ENCODE peak calls at places on chromosome 3, in five cellular contexts. U is left ventricle myocardium inferior, R is fibroblast of lung, M is Caco-2, E is fibroblast of pulmonary artery. L is an unnamed sample.

GRCh38 chr3:49422379-49423248 is at the start of gene AMT:
- DNase-seq in U (peak; percentile 65), R (no peak), M (peak; percentile 41), E (no peak), L (no peak)

GRCh38 chr3:42369304-42369703 is 41.1 kb downstream of the LYZL4 start:
- DNase-seq in U (no peak), R (no peak), M (no peak), E (peak; percentile 2), L (no peak)

GRCh38 chr3:179526482-179526881 is 36.2 kb upstream of the ACTL6A start:
- DNase-seq in U (no peak), R (no peak), M (no peak), E (peak; percentile 28), L (no peak)

GRCh38 chr3:170419301-170420087 is 826 bp downstream of the CLDN11 start:
- DNase-seq in U (no peak), R (peak; percentile 54), M (no peak), E (peak; percentile 41), L (no peak)

GRCh38 chr3:117671707-117672318 is 962.2 kb downstream of the TUSC7 start:
- DNase-seq in U (no peak), R (no peak), M (no peak), E (no peak), L (no peak)

GRCh38 chr3:192467230-192468186 is 259.8 kb downstream of the FGF12 start:
- DNase-seq in U (no peak), R (peak; percentile 31), M (peak; percentile 68), E (peak; percentile 64), L (peak; percentile 68)

GRCh38 chr3:195012100-195012499 is 258.9 kb downstream of the XXYLT1 start:
- DNase-seq in U (no peak), R (no peak), M (no peak), E (no peak), L (no peak)

GRCh38 chr3:13878711-13879101 is 1.2 kb downstream of the WNT7A start:
- DNase-seq in U (no peak), R (no peak), M (peak; percentile 43), E (no peak), L (peak; percentile 42)

GRCh38 chr3:34865350-34865749 is 774.0 kb upstream of the ARPP21 start:
- DNase-seq in U (no peak), R (no peak), M (no peak), E (no peak), L (no peak)

GRCh38 chr3:20637729-20638128 is 451.7 kb upstream of the SGO1 start:
- DNase-seq in U (no peak), R (peak; percentile 78), M (no peak), E (peak; percentile 14), L (no peak)

GRCh38 chr3:50388720-50389352 is 29.5 kb upstream of the TMEM115 start:
- DNase-seq in U (no peak), R (peak; percentile 44), M (no peak), E (no peak), L (no peak)

GRCh38 chr3:53180305-53181023 is 19.5 kb downstream of the PRKCD start:
- DNase-seq in U (no peak), R (no peak), M (no peak), E (no peak), L (no peak)

GRCh38 chr3:111252795-111253194 is 181.2 kb downstream of the NECTIN3 start:
- DNase-seq in U (no peak), R (peak; percentile 43), M (peak; percentile 18), E (peak; percentile 54), L (peak; percentile 67)

GRCh38 chr3:42376397-42376798 is 34.0 kb downstream of the LYZL4 start:
- DNase-seq in U (peak; percentile 28), R (peak; percentile 92), M (no peak), E (peak; percentile 73), L (peak; percentile 79)

GRCh38 chr3:52809821-52810377 is 15.3 kb downstream of the ITIH3 start:
- DNase-seq in U (no peak), R (no peak), M (no peak), E (no peak), L (no peak)

GRCh38 chr3:33629219-33629618 is 88.8 kb downstream of the CLASP2 start:
- DNase-seq in U (no peak), R (no peak), M (no peak), E (no peak), L (no peak)

GRCh38 chr3:177468331-177468730 is 271.0 kb upstream of the TBL1XR1 start:
- DNase-seq in U (peak; percentile 25), R (peak; percentile 100), M (no peak), E (peak; percentile 89), L (peak; percentile 21)

GRCh38 chr3:42214565-42215283 is 51.3 kb downstream of the CCK start:
- DNase-seq in U (no peak), R (peak; percentile 33), M (no peak), E (peak; percentile 10), L (no peak)

GRCh38 chr3:138374573-138375134 is 26.3 kb downstream of the MRAS start:
- DNase-seq in U (no peak), R (no peak), M (no peak), E (no peak), L (no peak)

GRCh38 chr3:183317886-183318845 is 65.1 kb downstream of the B3GNT5 start:
- DNase-seq in U (no peak), R (peak; percentile 70), M (no peak), E (peak; percentile 37), L (peak; percentile 44)

GRCh38 chr3:171005648-171006047 is 20.9 kb downstream of the SLC2A2 start:
- DNase-seq in U (no peak), R (peak; percentile 75), M (no peak), E (peak; percentile 42), L (no peak)

GRCh38 chr3:151869186-151869585 is 4.3 kb upstream of the SUCNR1 start:
- DNase-seq in U (no peak), R (no peak), M (no peak), E (no peak), L (no peak)

GRCh38 chr3:166447513-166447912 is 610.3 kb upstream of the BCHE start:
- DNase-seq in U (no peak), R (no peak), M (no peak), E (no peak), L (no peak)

GRCh38 chr3:100006570-100007271 is 107.6 kb downstream of the FILIP1L start:
- DNase-seq in U (no peak), R (peak; percentile 75), M (no peak), E (peak; percentile 63), L (peak; percentile 51)

GRCh38 chr3:136075816-136076215 is 110.3 kb downstream of the PPP2R3A start:
- DNase-seq in U (no peak), R (peak; percentile 50), M (no peak), E (peak; percentile 52), L (no peak)

GRCh38 chr3:4466783-4467521 is at the start of gene SUMF1:
- DNase-seq in U (peak; percentile 77), R (peak; percentile 74), M (peak; percentile 82), E (peak; percentile 79), L (peak; percentile 75)
- TF ChIP-seq CTCF in U (no peak), R (no peak), M (no peak), E (no peak), L (no peak)

GRCh38 chr3:64237083-64237482 is 11.8 kb upstream of the PRICKLE2 start:
- DNase-seq in U (no peak), R (no peak), M (no peak), E (no peak), L (no peak)

GRCh38 chr3:64240959-64241358 is 15.7 kb upstream of the PRICKLE2 start:
- DNase-seq in U (no peak), R (no peak), M (no peak), E (no peak), L (no peak)

GRCh38 chr3:64240445-64240844 is 15.2 kb upstream of the PRICKLE2 start:
- DNase-seq in U (no peak), R (peak; percentile 57), M (no peak), E (no peak), L (no peak)

GRCh38 chr3:64239841-64240240 is 14.6 kb upstream of the PRICKLE2 start:
- DNase-seq in U (no peak), R (no peak), M (no peak), E (no peak), L (no peak)

GRCh38 chr3:64238971-64239667 is 13.9 kb upstream of the PRICKLE2 start:
- DNase-seq in U (peak; percentile 76), R (peak; percentile 98), M (peak; percentile 79), E (peak; percentile 95), L (peak; percentile 87)
- H3K4me3 ChIP-seq in U (peak overlapping the region; percentile 31), R (peak overlapping the region; percentile 5), M (peak overlapping the region; percentile 16), E (no peak overlapping the region), L (no peak overlapping the region)

GRCh38 chr3:19046440-19046839 is 101.9 kb upstream of the KCNH8 start:
- DNase-seq in U (no peak), R (no peak), M (no peak), E (peak; percentile 3), L (no peak)
- TF ChIP-seq CTCF in U (peak; percentile 26), R (no peak), M (no peak), E (no peak), L (no peak)

GRCh38 chr3:15654891-15655290 is 53.3 kb downstream of the BTD start:
- DNase-seq in U (no peak), R (no peak), M (no peak), E (no peak), L (no peak)
- H3K4me3 ChIP-seq in U (no peak overlapping the region), R (no peak overlapping the region), M (no peak overlapping the region), E (no peak overlapping the region), L (no peak overlapping the region)

GRCh38 chr3:37909067-37909911 is 47.6 kb downstream of the CTDSPL start:
- DNase-seq in U (no peak), R (no peak), M (no peak), E (peak; percentile 61), L (peak; percentile 17)

GRCh38 chr3:37910666-37911400 is 49.2 kb downstream of the CTDSPL start:
- DNase-seq in U (no peak), R (no peak), M (no peak), E (no peak), L (no peak)

GRCh38 chr3:37913531-37913930 is 51.9 kb downstream of the CTDSPL start:
- DNase-seq in U (no peak), R (no peak), M (no peak), E (no peak), L (no peak)

GRCh38 chr3:37907906-37908305 is 46.2 kb downstream of the CTDSPL start:
- DNase-seq in U (no peak), R (peak; percentile 49), M (no peak), E (no peak), L (no peak)

GRCh38 chr3:37912052-37912733 is 50.5 kb downstream of the CTDSPL start:
- DNase-seq in U (no peak), R (no peak), M (no peak), E (no peak), L (peak; percentile 51)
- TF ChIP-seq CTCF in U (peak; percentile 31), R (no peak), M (no peak), E (no peak), L (peak; percentile 46)

GRCh38 chr3:113094514-113094913 is 103.7 kb downstream of the GTPBP8 start:
- DNase-seq in U (no peak), R (no peak), M (no peak), E (no peak), L (no peak)
- H3K4me3 ChIP-seq in U (no peak overlapping the region), R (no peak overlapping the region), M (no peak overlapping the region), E (no peak overlapping the region), L (no peak overlapping the region)

GRCh38 chr3:186930639-186931486 is 537 bp downstream of the ST6GAL1 start:
- DNase-seq in U (peak; percentile 75), R (peak; percentile 56), M (peak; percentile 80), E (peak; percentile 66), L (peak; percentile 37)
- TF ChIP-seq CTCF in U (peak; percentile 38), R (no peak), M (no peak), E (peak; percentile 23), L (no peak)